ENCODE peak calls at places on chromosomes 7 and 10, in seven cellular contexts. One of them, this sample, is unnamed.

GRCh38 chr7:4862156-4862555 is 326 bp upstream of the PAPOLB start:
- DNase-seq in stimulated activated CD4-positive, alpha-beta T cell treated with anti-CD3 and anti-CD28 coated beads, Interleukin-15, amount 100 ng/mL, for 24 hours: no peak
- DNase-seq in Panc1: no peak
- DNase-seq in NCI-H460: no peak
- DNase-seq in RPMI8226: no peak
- DNase-seq in upper lobe of right lung: no peak
- DNase-seq in cardiac muscle cell: no peak
- DNase-seq in this sample: no peak

GRCh38 chr10:74973993-74974392 is 137.5 kb upstream of the SAMD8 start:
- DNase-seq in Panc1: no peak
- DNase-seq in RPMI8226: no peak
- DNase-seq in cardiac muscle cell: no peak
- DNase-seq in upper lobe of right lung: no peak
- DNase-seq in NCI-H460: no peak
- DNase-seq in stimulated activated CD4-positive, alpha-beta T cell treated with anti-CD3 and anti-CD28 coated beads, Interleukin-15, amount 100 ng/mL, for 24 hours: no peak
- DNase-seq in this sample: no peak

GRCh38 chr10:70191161-70191770 is 21.0 kb upstream of the SAR1A start:
- DNase-seq in Panc1: no peak
- DNase-seq in NCI-H460: no peak
- DNase-seq in upper lobe of right lung: no peak
- DNase-seq in RPMI8226: no peak
- DNase-seq in stimulated activated CD4-positive, alpha-beta T cell treated with anti-CD3 and anti-CD28 coated beads, Interleukin-15, amount 100 ng/mL, for 24 hours: no peak
- DNase-seq in cardiac muscle cell: no peak
- DNase-seq in this sample: no peak

GRCh38 chr7:140059288-140060242 is 3.2 kb downstream of the PARP12 start:
- DNase-seq in cardiac muscle cell: no peak
- DNase-seq in NCI-H460: no peak
- DNase-seq in Panc1: peak
- DNase-seq in stimulated activated CD4-positive, alpha-beta T cell treated with anti-CD3 and anti-CD28 coated beads, Interleukin-15, amount 100 ng/mL, for 24 hours: peak
- DNase-seq in upper lobe of right lung: no peak
- DNase-seq in RPMI8226: no peak
- DNase-seq in this sample: peak

GRCh38 chr7:158959021-158959717 is 102.8 kb downstream of the DYNC2I1 start:
- DNase-seq in RPMI8226: no peak
- DNase-seq in upper lobe of right lung: no peak
- DNase-seq in NCI-H460: no peak
- DNase-seq in Panc1: no peak
- DNase-seq in cardiac muscle cell: no peak
- DNase-seq in stimulated activated CD4-positive, alpha-beta T cell treated with anti-CD3 and anti-CD28 coated beads, Interleukin-15, amount 100 ng/mL, for 24 hours: no peak
- DNase-seq in this sample: no peak

GRCh38 chr10:29370612-29371092 is 81.8 kb downstream of the LYZL1 start:
- DNase-seq in NCI-H460: peak
- DNase-seq in stimulated activated CD4-positive, alpha-beta T cell treated with anti-CD3 and anti-CD28 coated beads, Interleukin-15, amount 100 ng/mL, for 24 hours: no peak
- DNase-seq in cardiac muscle cell: no peak
- DNase-seq in RPMI8226: no peak
- DNase-seq in upper lobe of right lung: no peak
- DNase-seq in Panc1: no peak
- DNase-seq in this sample: no peak

GRCh38 chr7:113770146-113770738 is 148.6 kb downstream of the PPP1R3A start:
- DNase-seq in upper lobe of right lung: no peak
- DNase-seq in RPMI8226: no peak
- DNase-seq in Panc1: no peak
- DNase-seq in stimulated activated CD4-positive, alpha-beta T cell treated with anti-CD3 and anti-CD28 coated beads, Interleukin-15, amount 100 ng/mL, for 24 hours: no peak
- DNase-seq in NCI-H460: no peak
- DNase-seq in cardiac muscle cell: no peak
- DNase-seq in this sample: no peak

GRCh38 chr10:123868058-123868995 is 23.3 kb downstream of the CPXM2 start:
- DNase-seq in stimulated activated CD4-positive, alpha-beta T cell treated with anti-CD3 and anti-CD28 coated beads, Interleukin-15, amount 100 ng/mL, for 24 hours: no peak
- DNase-seq in cardiac muscle cell: no peak
- DNase-seq in upper lobe of right lung: no peak
- DNase-seq in Panc1: no peak
- DNase-seq in NCI-H460: no peak
- DNase-seq in RPMI8226: no peak
- DNase-seq in this sample: no peak

GRCh38 chr7:7924303-7924702 is 44.3 kb upstream of the GLCCI1 start:
- DNase-seq in cardiac muscle cell: no peak
- DNase-seq in NCI-H460: no peak
- DNase-seq in upper lobe of right lung: no peak
- DNase-seq in RPMI8226: no peak
- DNase-seq in stimulated activated CD4-positive, alpha-beta T cell treated with anti-CD3 and anti-CD28 coated beads, Interleukin-15, amount 100 ng/mL, for 24 hours: no peak
- DNase-seq in Panc1: no peak
- DNase-seq in this sample: no peak

GRCh38 chr7:23925088-23925487 is 215.1 kb downstream of the STK31 start:
- DNase-seq in stimulated activated CD4-positive, alpha-beta T cell treated with anti-CD3 and anti-CD28 coated beads, Interleukin-15, amount 100 ng/mL, for 24 hours: no peak
- DNase-seq in upper lobe of right lung: no peak
- DNase-seq in RPMI8226: no peak
- DNase-seq in Panc1: no peak
- DNase-seq in cardiac muscle cell: no peak
- DNase-seq in NCI-H460: no peak
- DNase-seq in this sample: no peak

GRCh38 chr7:16993543-16993942 is 111.8 kb upstream of the AGR3 start:
- DNase-seq in cardiac muscle cell: no peak
- DNase-seq in stimulated activated CD4-positive, alpha-beta T cell treated with anti-CD3 and anti-CD28 coated beads, Interleukin-15, amount 100 ng/mL, for 24 hours: no peak
- DNase-seq in upper lobe of right lung: no peak
- DNase-seq in Panc1: no peak
- DNase-seq in RPMI8226: no peak
- DNase-seq in NCI-H460: no peak
- DNase-seq in this sample: no peak